ENCODE peak calls at places on chromosomes 7 and 10, in six cellular contexts. J, R, T, Z, F and U are unnamed samples.

GRCh38 chr10:96124230-96125141 is 5.6 kb upstream of the ZNF518A start:
- DNase-seq in J (peak; percentile 67), T (no peak), R (peak; percentile 46), Z (peak; percentile 61), F (no peak), U (peak; percentile 48)

GRCh38 chr7:126445991-126446390 is 806.8 kb downstream of the GRM8 start:
- DNase-seq in R (no peak), J (no peak), F (no peak), T (no peak), Z (no peak), U (no peak)

GRCh38 chr7:105857009-105857952 is 19.1 kb downstream of the ATXN7L1 start:
- DNase-seq in R (no peak), J (no peak), F (no peak), T (no peak), Z (no peak), U (no peak)

GRCh38 chr7:32532716-32533115 is 37.4 kb downstream of the AVL9 start:
- DNase-seq in T (no peak), F (no peak), Z (peak; percentile 20), J (no peak), R (no peak), U (no peak)

GRCh38 chr7:50497068-50497642 is 47.0 kb upstream of the FIGNL1 start:
- DNase-seq in J (no peak), Z (no peak), F (no peak), R (no peak), T (peak; percentile 84), U (no peak)

GRCh38 chr10:13103554-13103953 is 3.6 kb downstream of the OPTN start:
- DNase-seq in J (no peak), T (no peak), Z (no peak), R (no peak), F (no peak), U (no peak)

GRCh38 chr10:18010050-18010449 is 58.3 kb downstream of the SLC39A12 start:
- DNase-seq in F (no peak), R (no peak), J (no peak), Z (no peak), T (no peak), U (no peak)

GRCh38 chr7:140003913-140004382 is 58.8 kb downstream of the PARP12 start:
- DNase-seq in T (peak; percentile 51), F (no peak), J (no peak), Z (peak; percentile 71), R (peak; percentile 42), U (no peak)

GRCh38 chr10:93062499-93063216 is 2.1 kb downstream of the CYP26C1 start:
- DNase-seq in R (no peak), Z (peak; percentile 75), T (no peak), F (no peak), J (no peak), U (peak; percentile 69)

GRCh38 chr7:47453093-47454056 is 128.5 kb downstream of the TNS3 start:
- DNase-seq in J (peak; percentile 81), Z (no peak), T (no peak), F (peak; percentile 94), R (peak; percentile 82), U (no peak)

GRCh38 chr10:121188005-121188404 is 336.8 kb downstream of the WDR11 start:
- DNase-seq in F (peak; percentile 23), J (no peak), R (no peak), T (no peak), Z (peak; percentile 67), U (no peak)

GRCh38 chr7:151804756-151805503 is 72.0 kb downstream of the PRKAG2 start:
- DNase-seq in R (no peak), F (no peak), T (no peak), J (no peak), Z (no peak), U (no peak)

GRCh38 chr7:155486783-155487508 is 29.0 kb downstream of the EN2 start:
- DNase-seq in J (no peak), Z (no peak), R (no peak), T (no peak), F (no peak), U (no peak)

GRCh38 chr7:26468625-26469024 is 177.0 kb downstream of the SNX10 start:
- DNase-seq in F (no peak), T (no peak), R (no peak), J (no peak), Z (no peak), U (no peak)

GRCh38 chr7:28626191-28626590 is 213.9 kb downstream of the CREB5 start:
- DNase-seq in F (no peak), Z (no peak), T (no peak), R (no peak), J (no peak), U (no peak)

GRCh38 chr7:28621369-28621807 is 209.1 kb downstream of the CREB5 start:
- DNase-seq in J (no peak), Z (no peak), F (peak; percentile 24), R (no peak), T (no peak), U (no peak)

GRCh38 chr7:28625446-28625845 is 213.1 kb downstream of the CREB5 start:
- DNase-seq in T (no peak), J (no peak), F (no peak), R (no peak), Z (no peak), U (no peak)

GRCh38 chr7:28623105-28623730 is 210.9 kb downstream of the CREB5 start:
- DNase-seq in T (no peak), Z (no peak), J (no peak), F (no peak), R (no peak), U (no peak)

DNA sequence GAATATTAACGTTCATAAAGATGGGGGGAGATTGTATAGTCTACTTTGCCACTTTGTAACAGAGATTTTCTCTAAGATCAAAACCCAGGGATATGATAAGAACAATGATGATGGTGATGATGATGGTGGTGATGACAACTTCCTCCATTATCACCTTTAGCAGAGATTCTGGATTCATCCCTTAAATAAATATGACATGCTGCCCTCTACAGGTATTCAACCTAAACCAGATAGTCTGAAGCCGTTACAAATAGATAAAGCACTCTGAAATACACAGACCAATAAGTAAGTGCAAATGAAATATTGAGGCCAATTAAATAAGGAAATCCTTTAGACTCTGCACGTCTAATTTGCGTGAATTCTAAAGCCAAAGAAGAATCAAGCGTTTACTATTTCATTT is 211.5 kb downstream of the CREB5 start:
- DNase-seq in R (peak; percentile 38), Z (no peak), F (no peak), J (no peak), T (no peak), U (no peak)
- TF ChIP-seq CTCF in R (peak; percentile 53), Z (peak; percentile 16), F (no peak), J (no peak), T (peak; percentile 49), U (peak; percentile 22)

GRCh38 chr10:21534611-21535493 is 820 bp downstream of the MLLT10 start:
- DNase-seq in R (no peak), Z (peak; percentile 88), T (peak; percentile 70), J (peak; percentile 45), F (peak; percentile 75), U (peak; percentile 75)

GRCh38 chr10:21531164-21531563 is 2.9 kb upstream of the MLLT10 start:
- DNase-seq in J (no peak), T (no peak), R (no peak), F (no peak), Z (no peak), U (no peak)

GRCh38 chr10:21535494-21535818 is 1.4 kb downstream of the MLLT10 start:
- DNase-seq in F (no peak), J (no peak), Z (no peak), R (no peak), T (no peak), U (no peak)

GRCh38 chr10:21532694-21533576 is 1.1 kb upstream of the MLLT10 start:
- DNase-seq in F (no peak), T (no peak), R (no peak), J (no peak), Z (no peak), U (no peak)

GRCh38 chr10:21533577-21534475 is at the start of gene MLLT10:
- DNase-seq in T (peak; percentile 97), R (peak; percentile 81), J (peak; percentile 97), Z (peak; percentile 98), F (peak; percentile 95), U (peak; percentile 96)
- TF ChIP-seq CTCF in T (no peak), R (no peak), J (no peak), Z (peak; percentile 30), F (peak; percentile 52), U (peak; percentile 32)

GRCh38 chr10:16915308-16915707 is 98.1 kb upstream of the RSU1 start:
- DNase-seq in J (no peak), F (no peak), Z (no peak), R (no peak), T (no peak), U (no peak)
- TF ChIP-seq CTCF in J (no peak), F (no peak), Z (no peak), R (no peak), T (peak; percentile 22), U (no peak)

DNA sequence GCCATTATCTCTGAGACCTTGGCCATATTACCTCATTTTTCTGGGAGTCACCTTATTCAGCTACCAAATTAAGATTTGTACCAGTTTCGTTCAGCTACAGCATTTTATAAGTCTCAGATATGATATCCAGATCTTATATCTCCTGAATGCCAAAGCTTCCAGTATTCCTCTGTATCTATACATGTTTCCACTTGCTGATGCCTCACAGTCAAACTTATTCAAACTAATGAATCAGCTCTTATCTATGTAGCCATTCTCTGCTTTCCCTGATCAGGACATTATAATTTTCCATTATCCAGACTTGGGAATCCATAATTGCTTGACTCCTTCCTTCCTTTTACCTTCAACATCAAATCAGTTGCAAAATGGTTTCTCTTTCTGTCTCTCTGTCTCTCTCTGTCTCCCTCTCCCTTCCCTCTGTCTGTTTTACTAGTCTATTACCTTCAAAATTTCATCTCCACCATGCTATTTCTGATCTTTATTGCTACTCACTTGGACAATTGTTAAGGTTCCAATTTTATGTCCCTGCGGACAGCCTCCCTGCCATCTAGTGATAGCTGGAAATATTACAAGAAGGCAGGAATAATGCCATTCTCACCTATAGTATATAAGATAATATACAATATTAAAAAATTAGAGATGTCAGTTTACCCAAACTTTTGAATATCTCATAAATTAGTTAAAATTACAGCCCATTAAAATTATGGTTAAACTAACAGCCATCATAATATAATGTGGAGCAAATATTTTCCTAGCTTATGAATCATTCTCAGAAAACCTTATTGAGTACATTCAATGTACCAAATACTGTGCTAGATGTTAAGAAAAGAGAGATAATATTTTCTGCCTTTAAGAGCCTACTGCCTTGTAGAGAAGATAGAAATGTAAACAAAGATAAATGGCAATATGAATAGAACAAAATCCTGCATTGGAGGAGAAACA is 89.8 kb downstream of the PCLO start:
- DNase-seq in F (no peak), R (no peak), T (no peak), J (no peak), Z (peak; percentile 12), U (no peak)
- TF ChIP-seq CTCF in F (no peak), R (peak; percentile 16), T (peak; percentile 75), J (no peak), Z (no peak), U (no peak)

DNA sequence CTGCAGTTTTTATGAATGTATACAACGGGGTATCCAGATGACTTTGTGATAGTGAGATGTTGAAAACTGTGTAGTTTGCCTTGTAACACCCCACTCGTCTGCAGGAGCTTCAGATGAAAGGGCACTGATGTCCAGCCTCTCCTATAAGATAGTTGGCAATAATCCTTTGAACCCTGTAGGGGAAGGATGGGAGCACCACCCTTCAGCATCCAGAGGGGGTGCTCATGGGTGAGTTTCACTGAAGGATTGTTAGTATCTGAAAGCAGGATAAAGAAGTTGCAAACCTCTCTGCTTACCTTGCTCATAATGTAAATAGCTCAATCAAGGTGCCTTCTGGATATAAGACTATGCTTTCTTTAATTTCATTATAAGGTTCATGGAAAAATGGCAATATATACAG is 201.5 kb downstream of the TMEM178B start:
- DNase-seq in R (no peak), J (no peak), Z (no peak), T (no peak), F (no peak), U (no peak)
- TF ChIP-seq CTCF in R (no peak), J (no peak), Z (no peak), T (no peak), F (no peak), U (no peak)

GRCh38 chr7:79921976-79922375 is 212.7 kb upstream of the GNAI1 start:
- DNase-seq in F (no peak), T (no peak), Z (no peak), R (no peak), J (no peak), U (no peak)
- TF ChIP-seq CTCF in F (no peak), T (no peak), Z (no peak), R (no peak), J (no peak), U (no peak)